ENCODE peak calls at places on chromosome 10, in four cellular contexts. M, W, G and P are unnamed samples.
A peak's percentile ranks its signal among the peaks of the same experiment; 100 is the strongest.

GRCh38 chr10:45373783-45374450 is at the start of gene ALOX5:
- DNase-seq in M (peak; percentile 30), W (peak; percentile 17), G (peak; percentile 38), P (peak; percentile 11)

GRCh38 chr10:110641256-110641655 is 2.9 kb upstream of the RBM20 start:
- DNase-seq in M (no peak), W (no peak), G (no peak), P (no peak)

GRCh38 chr10:43257210-43258031 is 9.4 kb downstream of the RASGEF1A start:
- DNase-seq in M (no peak), W (no peak), G (no peak), P (peak; percentile 42)

GRCh38 chr10:125166658-125167057 is 6.3 kb upstream of the CTBP2 start:
- DNase-seq in M (no peak), W (no peak), G (no peak), P (no peak)

GRCh38 chr10:88178758-88179157 is 315.3 kb downstream of the PTEN start:
- DNase-seq in M (no peak), W (no peak), G (no peak), P (no peak)

GRCh38 chr10:121841862-121842261 is 86.0 kb downstream of the ATE1 start:
- DNase-seq in M (no peak), W (no peak), G (no peak), P (no peak)

GRCh38 chr10:78594938-78595645 is 473.7 kb upstream of the ZMIZ1 start:
- DNase-seq in M (no peak), W (no peak), G (no peak), P (no peak)

GRCh38 chr10:121668336-121669009 is 70.2 kb upstream of the FGFR2 start:
- DNase-seq in M (no peak), W (no peak), G (peak; percentile 17), P (peak; percentile 1)

GRCh38 chr10:120012133-120012405 is 119.5 kb downstream of the SEC23IP start:
- DNase-seq in M (no peak), W (no peak), G (peak; percentile 12), P (no peak)

GRCh38 chr10:102410427-102411073 is 8.0 kb downstream of the PSD start:
- DNase-seq in M (no peak), W (no peak), G (no peak), P (no peak)

GRCh38 chr10:124180044-124180745 is 86.8 kb upstream of the CHST15 start:
- DNase-seq in M (no peak), W (no peak), G (no peak), P (no peak)

GRCh38 chr10:77504870-77505257 is 132.7 kb downstream of the KCNMA1 start:
- DNase-seq in M (no peak), W (no peak), G (peak; percentile 66), P (peak; percentile 43)

GRCh38 chr10:60611291-60611747 is 167.0 kb upstream of the CDK1 start:
- DNase-seq in M (no peak), W (no peak), G (no peak), P (no peak)

GRCh38 chr10:106189254-106189653 is 975.3 kb downstream of the SORCS1 start:
- DNase-seq in M (peak; percentile 6), W (no peak), G (peak; percentile 5), P (no peak)

GRCh38 chr10:96334888-96335526 is 23.8 kb downstream of the OPALIN start:
- DNase-seq in M (peak; percentile 54), W (no peak), G (peak; percentile 7), P (peak; percentile 1)

GRCh38 chr10:24446739-24447138 is 237.8 kb downstream of the KIAA1217 start:
- DNase-seq in M (no peak), W (no peak), G (no peak), P (no peak)

GRCh38 chr10:62691331-62691730 is 113.2 kb upstream of the ADO start:
- DNase-seq in M (no peak), W (no peak), G (no peak), P (no peak)

GRCh38 chr10:22460101-22460500 is 114.8 kb downstream of the SPAG6 start:
- DNase-seq in M (no peak), W (no peak), G (no peak), P (no peak)

GRCh38 chr10:30434273-30435067 is 486 bp downstream of the MAP3K8 start:
- DNase-seq in M (peak; percentile 92), W (peak; percentile 41), G (no peak), P (no peak)

GRCh38 chr10:102813734-102814455 is 23.3 kb downstream of the CYP17A1 start:
- DNase-seq in M (peak; percentile 56), W (no peak), G (no peak), P (no peak)

GRCh38 chr10:17278607-17279240 is 50.7 kb downstream of the VIM start:
- DNase-seq in M (no peak), W (no peak), G (no peak), P (no peak)

GRCh38 chr10:122116331-122116730 is 127.4 kb downstream of the TACC2 start:
- DNase-seq in M (no peak), W (no peak), G (no peak), P (no peak)